ENCODE peak calls at places on chromosomes 5 and 9, in nine cellular contexts. A is endothelial cell, D is dermis blood vessel endothelial cell, J is smooth muscle cell of the brain vasculature, N is right cardiac atrium, H is heart left ventricle, C is GM04504, R is renal cortical epithelial cell, X is nucleus accumbens. L is an unnamed sample.

GRCh38 chr9:135136991-135137390 is 49.5 kb downstream of the OLFM1 start:
- DNase-seq in A (no peak), D (no peak), J (no peak), N (no peak), H (no peak), C (no peak), R (no peak), X (no peak), L (no peak)

GRCh38 chr5:55218966-55219365 is 8.1 kb downstream of the MCIDAS start:
- DNase-seq in A (no peak), D (no peak), J (no peak), N (no peak), H (no peak), C (no peak), R (peak; percentile 50), X (no peak), L (no peak)

GRCh38 chr5:57482671-57483106 is at the start of gene ACTBL2:
- DNase-seq in A (no peak), D (no peak), J (no peak), N (no peak), H (no peak), C (no peak), R (peak; percentile 99), X (no peak), L (no peak)

GRCh38 chr9:81686614-81687520 is 2.5 kb downstream of the TLE1 start:
- DNase-seq in A (peak; percentile 83), D (peak; percentile 95), J (peak; percentile 56), N (peak; percentile 84), H (peak; percentile 88), C (peak; percentile 57), R (peak; percentile 76), X (peak; percentile 32), L (peak; percentile 86)

GRCh38 chr5:123088031-123088805 is 823 bp upstream of the PRDM6 start:
- DNase-seq in A (peak; percentile 27), D (no peak), J (no peak), N (no peak), H (peak; percentile 27), C (no peak), R (no peak), X (no peak), L (peak; percentile 51)

GRCh38 chr9:27125030-27125429 is 16.0 kb downstream of the TEK start:
- DNase-seq in A (no peak), D (peak; percentile 93), J (no peak), N (peak; percentile 81), H (peak; percentile 81), C (peak; percentile 77), R (peak; percentile 91), X (no peak), L (no peak)

GRCh38 chr5:90909945-90910344 is 351.3 kb downstream of the ADGRV1 start:
- DNase-seq in A (no peak), D (no peak), J (no peak), N (no peak), H (no peak), C (no peak), R (peak; percentile 72), X (no peak), L (no peak)

GRCh38 chr5:50738864-50739263 is 72.4 kb downstream of the PARP8 start:
- DNase-seq in A (no peak), D (no peak), J (no peak), N (no peak), H (no peak), C (no peak), R (no peak), X (no peak), L (no peak)

GRCh38 chr9:71403106-71403505 is 281.7 kb upstream of the TRPM3 start:
- DNase-seq in A (no peak), D (no peak), J (no peak), N (no peak), H (no peak), C (no peak), R (no peak), X (no peak), L (no peak)

GRCh38 chr5:136769900-136770684 is 404.7 kb upstream of the TRPC7 start:
- DNase-seq in A (peak; percentile 83), D (peak; percentile 79), J (no peak), N (peak; percentile 55), H (peak; percentile 68), C (peak; percentile 47), R (peak; percentile 65), X (peak; percentile 33), L (peak; percentile 70)

GRCh38 chr5:15834596-15835245 is 334.7 kb downstream of the FBXL7 start:
- DNase-seq in A (no peak), D (peak; percentile 80), J (peak; percentile 26), N (no peak), H (no peak), C (peak; percentile 51), R (peak; percentile 9), X (no peak), L (no peak)

GRCh38 chr5:14900661-14901461 is 29.3 kb upstream of the ANKH start:
- DNase-seq in A (peak; percentile 12), D (peak; percentile 41), J (no peak), N (peak; percentile 73), H (peak; percentile 65), C (peak; percentile 17), R (no peak), X (no peak), L (no peak)

GRCh38 chr9:14210428-14210827 is 103.5 kb downstream of the NFIB start:
- DNase-seq in A (no peak), D (no peak), J (no peak), N (no peak), H (no peak), C (no peak), R (no peak), X (no peak), L (no peak)

GRCh38 chr9:126669108-126669507 is 55.4 kb downstream of the LMX1B start:
- DNase-seq in A (no peak), D (no peak), J (no peak), N (no peak), H (no peak), C (no peak), R (no peak), X (no peak), L (no peak)

GRCh38 chr5:151520294-151520693 is 70.8 kb downstream of the FAT2 start:
- DNase-seq in A (no peak), D (no peak), J (no peak), N (no peak), H (no peak), C (no peak), R (no peak), X (no peak), L (no peak)

GRCh38 chr5:178111925-178112324 is 1.4 kb upstream of the N4BP3 start:
- DNase-seq in A (no peak), D (no peak), J (no peak), N (no peak), H (no peak), C (peak; percentile 27), R (peak; percentile 50), X (no peak), L (no peak)

GRCh38 chr5:675876-676698 is 17.1 kb downstream of the TPPP start:
- DNase-seq in A (no peak), D (no peak), J (no peak), N (peak; percentile 10), H (peak; percentile 26), C (no peak), R (no peak), X (no peak), L (peak; percentile 60)

GRCh38 chr5:140251527-140251973 is 51.4 kb downstream of the PFDN1 start:
- DNase-seq in A (no peak), D (peak; percentile 90), J (no peak), N (no peak), H (no peak), C (peak; percentile 86), R (peak; percentile 88), X (no peak), L (peak; percentile 47)

GRCh38 chr5:98769006-98769255 is 4.5 kb upstream of the RGMB start:
- DNase-seq in A (peak; percentile 69), D (peak; percentile 59), J (no peak), N (peak; percentile 46), H (no peak), C (no peak), R (no peak), X (no peak), L (no peak)

GRCh38 chr9:125240649-125240999 is 519 bp downstream of the HSPA5 start:
- DNase-seq in A (peak; percentile 27), D (peak; percentile 60), J (no peak), N (peak; percentile 57), H (no peak), C (no peak), R (no peak), X (no peak), L (no peak)

L was measured in tibial artery.